ENCODE peak calls at places on chromosomes 2 and 18, in four cellular contexts. L is DND-41, I is endothelial cell, C is brain microvascular endothelial cell. Z is an unnamed sample.

GRCh38 chr2:43149482-43150107 is 76.8 kb downstream of the ZFP36L2 start:
- DNase-seq in I (no peak), C (no peak), L (peak; percentile 40), Z (no peak)

GRCh38 chr2:170895023-170895759 is 33.9 kb upstream of the GORASP2 start:
- DNase-seq in L (no peak), I (no peak), C (no peak), Z (no peak)

GRCh38 chr2:128543646-128544045 is 225.0 kb upstream of the HS6ST1 start:
- DNase-seq in I (no peak), L (no peak), C (no peak), Z (no peak)

GRCh38 chr2:9124231-9124651 is 82.4 kb upstream of the ASAP2 start:
- DNase-seq in L (no peak), C (no peak), I (no peak), Z (no peak)

GRCh38 chr2:14634885-14635871 is 2.7 kb downstream of the LRATD1 start:
- DNase-seq in L (no peak), C (peak; percentile 28), I (peak; percentile 76), Z (no peak)

GRCh38 chr2:10426726-10427567 is 21.2 kb downstream of the ODC1 start:
- DNase-seq in I (no peak), L (no peak), C (no peak), Z (no peak)

GRCh38 chr2:98036349-98037000 is 40.7 kb upstream of the TMEM131 start:
- DNase-seq in C (no peak), I (no peak), L (no peak), Z (no peak)

GRCh38 chr2:75565523-75566449 is 5.0 kb upstream of the EVA1A start:
- DNase-seq in C (no peak), I (no peak), L (no peak), Z (no peak)

GRCh38 chr2:105487142-105488069 is 88.6 kb upstream of the FHL2 start:
- DNase-seq in C (peak; percentile 75), I (no peak), L (no peak), Z (peak; percentile 92)

GRCh38 chr2:18795881-18796280 is 206.5 kb upstream of the NT5C1B start:
- DNase-seq in I (no peak), C (no peak), L (no peak), Z (no peak)

GRCh38 chr2:46297546-46298271 is 502 bp downstream of the EPAS1 start:
- DNase-seq in L (peak; percentile 35), C (no peak), I (peak; percentile 56), Z (no peak)

GRCh38 chr2:933734-934295 is 16.8 kb upstream of the SNTG2 start:
- DNase-seq in C (no peak), L (no peak), I (no peak), Z (no peak)

GRCh38 chr2:209495855-209496585 is 72.2 kb downstream of the MAP2 start:
- DNase-seq in I (no peak), L (no peak), C (peak; percentile 98), Z (peak; percentile 94)

GRCh38 chr2:238811765-238812164 is 36.1 kb upstream of the TWIST2 start:
- DNase-seq in C (no peak), L (no peak), I (no peak), Z (peak; percentile 64)

GRCh38 chr18:8176554-8176953 is 432.7 kb upstream of the RAB12 start:
- DNase-seq in L (no peak), C (no peak), I (no peak), Z (no peak)

GRCh38 chr2:227853204-227853629 is 18.2 kb upstream of the DAW1 start:
- DNase-seq in L (no peak), I (no peak), C (no peak), Z (no peak)

GRCh38 chr2:81260320-81260719 is 955.8 kb upstream of the LRRTM1 start:
- DNase-seq in I (no peak), C (no peak), L (no peak), Z (no peak)

GRCh38 chr2:234430892-234431291 is 66.0 kb downstream of the ARL4C start:
- DNase-seq in C (no peak), I (no peak), L (no peak), Z (no peak)

GRCh38 chr2:101097638-101098037 is 53.5 kb downstream of the TBC1D8 start:
- DNase-seq in C (no peak), L (no peak), I (no peak), Z (no peak)

GRCh38 chr2:120108749-120109148 is 95.9 kb downstream of the EPB41L5 start:
- DNase-seq in L (no peak), C (peak; percentile 22), I (no peak), Z (no peak)

GRCh38 chr2:238504181-238504711 is 77.5 kb downstream of the ASB1 start:
- DNase-seq in C (no peak), I (no peak), L (no peak), Z (no peak)

GRCh38 chr2:192687000-192687399 is 492.3 kb upstream of the TMEFF2 start:
- DNase-seq in I (no peak), L (no peak), C (no peak), Z (no peak)

GRCh38 chr2:53424902-53425301 is 342.7 kb upstream of the CHAC2 start:
- DNase-seq in I (no peak), C (no peak), L (no peak), Z (no peak)

GRCh38 chr2:53417385-53417784 is 350.2 kb upstream of the CHAC2 start:
- DNase-seq in C (no peak), I (no peak), L (no peak), Z (no peak)

GRCh38 chr2:53422979-53423378 is 344.6 kb upstream of the CHAC2 start:
- DNase-seq in L (peak; percentile 16), C (peak; percentile 42), I (peak; percentile 42), Z (no peak)
- TF ChIP-seq CTCF in L (peak; percentile 55), C (peak; percentile 75), I (no peak), Z (peak; percentile 61)

GRCh38 chr18:78625446-78625845 is 354.2 kb upstream of the SALL3 start:
- DNase-seq in I (no peak), C (no peak), L (no peak), Z (no peak)
- TF ChIP-seq CTCF in I (no peak), C (no peak), L (no peak), Z (no peak)

GRCh38 chr2:125745514-125745913 is 910.4 kb upstream of the GYPC start:
- DNase-seq in I (peak; percentile 70), C (peak; percentile 1), L (no peak), Z (no peak)
- TF ChIP-seq CTCF in I (no peak), C (no peak), L (peak; percentile 42), Z (no peak)

GRCh38 chr18:56650056-56650455 is 1.1 kb upstream of the WDR7 start:
- DNase-seq in I (no peak), L (no peak), C (no peak), Z (no peak)

GRCh38 chr18:56648307-56648706 is 2.9 kb upstream of the WDR7 start:
- DNase-seq in I (no peak), C (no peak), L (no peak), Z (no peak)

GRCh38 chr18:56647071-56647470 is 4.1 kb upstream of the WDR7 start:
- DNase-seq in C (no peak), I (no peak), L (no peak), Z (no peak)

GRCh38 chr18:56641714-56642331 is 3.4 kb upstream of the TXNL1 start:
- DNase-seq in I (no peak), C (peak; percentile 36), L (no peak), Z (no peak)

DNA sequence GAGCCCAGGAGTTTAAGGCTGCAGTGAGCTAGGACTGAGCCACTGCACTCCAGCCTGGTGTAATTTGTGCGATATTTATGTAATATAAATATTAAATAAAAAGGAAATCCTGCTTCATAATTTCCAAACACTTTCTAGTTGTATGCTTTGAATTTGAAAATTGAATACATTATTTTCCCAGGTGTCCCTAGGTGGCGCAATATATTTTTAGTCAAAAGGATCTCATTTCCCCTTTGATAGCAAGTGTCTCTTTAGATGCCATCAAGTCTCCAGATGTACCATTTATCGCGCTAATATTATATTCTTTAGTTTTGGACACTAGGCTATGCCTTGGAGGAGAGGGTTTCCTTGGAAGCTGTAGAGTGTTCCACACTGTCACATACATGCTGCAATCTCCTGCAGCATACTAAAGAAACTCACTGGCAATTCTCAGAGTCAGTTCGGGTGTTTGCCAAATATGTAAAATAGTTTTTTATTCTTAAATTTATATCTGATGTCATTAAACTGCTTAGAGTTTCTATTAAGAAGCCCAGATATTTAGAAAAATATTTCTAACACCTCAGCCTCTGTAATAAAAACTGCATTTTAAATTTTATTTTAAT is 5.6 kb upstream of the WDR7 start:
- DNase-seq in I (no peak), C (no peak), L (no peak), Z (no peak)
- TF ChIP-seq CTCF in I (peak; percentile 72), C (peak; percentile 43), L (peak; percentile 62), Z (peak; percentile 52)

DNA sequence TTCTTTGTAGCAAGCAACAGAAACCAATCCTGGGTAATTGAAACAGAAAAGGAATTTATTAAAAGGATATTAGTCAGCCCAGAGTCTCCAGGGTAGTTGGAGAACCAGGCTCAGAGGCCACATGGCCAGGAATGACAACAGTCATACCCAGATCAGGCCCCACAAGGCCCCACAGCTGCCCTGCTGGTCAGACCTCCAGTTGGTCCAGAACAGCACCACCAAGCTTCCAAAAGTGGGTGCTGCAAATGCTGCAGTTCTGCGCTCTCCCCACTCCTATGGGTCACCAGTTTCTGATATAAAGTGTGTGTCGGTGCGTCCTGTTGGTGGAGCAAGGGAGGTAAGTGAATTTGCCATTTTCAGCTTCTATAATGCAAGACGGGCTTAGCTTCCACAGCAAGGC is 29.9 kb downstream of the KLHL29 start:
- DNase-seq in L (no peak), I (no peak), C (peak; percentile 34), Z (no peak)
- TF ChIP-seq CTCF in L (peak; percentile 18), I (no peak), C (peak; percentile 59), Z (peak; percentile 34)

GRCh38 chr18:44324361-44324760 is 356.3 kb upstream of the SETBP1 start:
- DNase-seq in L (no peak), C (no peak), I (no peak), Z (no peak)

GRCh38 chr18:44320619-44321460 is 359.8 kb upstream of the SETBP1 start:
- DNase-seq in I (no peak), L (no peak), C (no peak), Z (no peak)

GRCh38 chr18:44323125-44323524 is 357.6 kb upstream of the SETBP1 start:
- DNase-seq in I (no peak), C (no peak), L (no peak), Z (no peak)

GRCh38 chr18:44321868-44322590 is 358.7 kb upstream of the SETBP1 start:
- DNase-seq in C (no peak), L (no peak), I (no peak), Z (no peak)

GRCh38 chr18:44325903-44326650 is 354.6 kb upstream of the SETBP1 start:
- DNase-seq in C (peak; percentile 66), I (peak; percentile 69), L (peak; percentile 61), Z (no peak)
- TF ChIP-seq CTCF in C (peak; percentile 75), I (peak; percentile 59), L (peak; percentile 67), Z (peak; percentile 75)